ENCODE peak calls at places on chromosomes 2 and 18, in eight cellular contexts. Y is left ventricle myocardium inferior, P is Peyer's patch, E is HCT116, H is ovary, W is tibial nerve, R is tibial artery, T is right cardiac atrium. S is an unnamed sample. For H3K4me1, the result is how much of the 10 kb centered on the place peaks cover.

GRCh38 chr2:9809064-9809356 is 34.3 kb upstream of the TAF1B start:
- DNase-seq in Y (no peak), P (peak), E (no peak), H (no peak), W (no peak), R (no peak), T (no peak), S (no peak)

GRCh38 chr2:97857553-97857952 is 138.2 kb downstream of the TMEM131 start:
- DNase-seq in Y (no peak), P (no peak), E (no peak), H (no peak), W (no peak), R (no peak), T (no peak), S (no peak)

GRCh38 chr2:128198666-128199065 is 107.7 kb downstream of the UGGT1 start:
- DNase-seq in Y (no peak), P (no peak), E (no peak), H (no peak), W (no peak), R (no peak), T (peak), S (no peak)

GRCh38 chr2:216283038-216283900 is 89.0 kb downstream of the MARCHF4 start:
- DNase-seq in Y (no peak), P (no peak), E (peak), H (no peak), W (no peak), R (no peak), T (no peak), S (peak)

GRCh38 chr2:237876951-237877491 is 17.6 kb downstream of the RAMP1 start:
- DNase-seq in Y (no peak), P (peak), E (no peak), H (no peak), W (no peak), R (peak), T (no peak), S (no peak)

GRCh38 chr2:20562540-20563225 is 88.2 kb downstream of the HS1BP3 start:
- DNase-seq in Y (no peak), P (no peak), E (no peak), H (no peak), W (no peak), R (no peak), T (no peak), S (no peak)

GRCh38 chr18:21599585-21600525 is 649 bp downstream of the ESCO1 start:
- DNase-seq in Y (peak), P (peak), E (no peak), H (peak), W (no peak), R (peak), T (peak), S (peak)

GRCh38 chr18:54251606-54252400 is 17.5 kb upstream of the POLI start:
- DNase-seq in Y (no peak), P (no peak), E (no peak), H (no peak), W (no peak), R (no peak), T (no peak), S (no peak)

GRCh38 chr2:49045083-49045482 is 109.2 kb downstream of the FSHR start:
- DNase-seq in Y (no peak), P (no peak), E (no peak), H (no peak), W (no peak), R (no peak), T (no peak), S (no peak)

GRCh38 chr2:196271786-196272185 is 100.4 kb upstream of the STK17B start:
- DNase-seq in Y (no peak), P (no peak), E (no peak), H (no peak), W (no peak), R (no peak), T (no peak), S (no peak)

GRCh38 chr2:196276421-196276820 is 105.0 kb upstream of the STK17B start:
- DNase-seq in Y (no peak), P (peak), E (no peak), H (no peak), W (no peak), R (no peak), T (no peak), S (no peak)

GRCh38 chr2:196275646-196276352 is 104.4 kb upstream of the STK17B start:
- DNase-seq in Y (no peak), P (no peak), E (no peak), H (no peak), W (no peak), R (no peak), T (no peak), S (no peak)

GRCh38 chr2:196277002-196277401 is 105.6 kb upstream of the STK17B start:
- DNase-seq in Y (no peak), P (peak), E (no peak), H (no peak), W (no peak), R (no peak), T (no peak), S (no peak)

DNA sequence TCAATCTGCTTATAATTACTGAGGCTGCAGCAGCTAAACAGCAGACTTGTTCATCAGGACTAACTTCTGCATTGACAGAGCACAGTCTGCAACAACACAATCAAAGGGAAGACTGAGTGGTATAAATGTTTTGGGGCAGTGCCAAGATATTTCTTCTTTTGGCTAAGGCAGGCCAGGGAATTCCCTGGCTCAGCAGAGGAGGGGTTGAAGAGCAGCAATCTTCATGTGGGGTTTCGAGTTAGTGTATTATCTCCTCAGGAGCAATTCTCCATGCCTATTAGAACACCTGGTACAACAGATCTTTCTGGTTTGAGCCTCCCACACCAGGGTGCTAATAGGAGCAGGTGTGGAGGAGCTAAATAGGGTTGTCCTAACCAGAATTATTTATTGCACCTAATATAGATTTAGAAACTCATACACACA is 103.0 kb upstream of the STK17B start:
- DNase-seq in Y (no peak), P (peak), E (no peak), H (no peak), W (no peak), R (peak), T (no peak), S (no peak)
- H3K4me1 ChIP-seq in Y (under half), P (under half), E (under half), H (under half), W (under half), R (under half), T (under half), S (under half)

DNA sequence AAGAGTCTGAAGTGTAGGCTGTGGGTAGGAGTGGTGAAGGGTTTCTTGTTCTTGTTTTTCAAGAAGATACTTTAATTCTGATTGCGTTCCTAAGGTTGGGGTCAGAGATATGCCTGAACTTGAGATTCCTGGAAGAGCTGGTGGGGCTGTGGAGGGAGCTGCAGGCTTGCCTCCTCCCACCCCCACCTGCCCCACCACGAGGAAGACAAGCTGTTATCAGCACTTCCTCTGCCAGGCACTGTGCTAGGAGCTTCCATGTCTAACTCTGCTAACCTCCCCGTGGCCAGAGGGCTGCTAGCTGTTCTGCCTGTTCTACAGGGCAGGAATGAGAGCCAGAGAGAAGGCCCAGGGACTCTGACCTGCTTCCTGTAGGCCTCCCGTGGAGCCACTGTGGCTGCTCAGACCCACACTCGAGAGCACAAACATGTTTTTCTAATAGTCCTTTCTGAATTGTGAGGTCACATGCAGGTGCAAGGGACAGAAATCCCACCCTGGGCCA is 13.7 kb downstream of the ANKRD23 start:
- DNase-seq in Y (no peak), P (no peak), E (no peak), H (no peak), W (no peak), R (no peak), T (no peak), S (no peak)
- H3K27ac ChIP-seq in Y (no peak), P (no peak), E (no peak), H (no peak), W (no peak), R (no peak), T (peak), S (no peak)

DNA sequence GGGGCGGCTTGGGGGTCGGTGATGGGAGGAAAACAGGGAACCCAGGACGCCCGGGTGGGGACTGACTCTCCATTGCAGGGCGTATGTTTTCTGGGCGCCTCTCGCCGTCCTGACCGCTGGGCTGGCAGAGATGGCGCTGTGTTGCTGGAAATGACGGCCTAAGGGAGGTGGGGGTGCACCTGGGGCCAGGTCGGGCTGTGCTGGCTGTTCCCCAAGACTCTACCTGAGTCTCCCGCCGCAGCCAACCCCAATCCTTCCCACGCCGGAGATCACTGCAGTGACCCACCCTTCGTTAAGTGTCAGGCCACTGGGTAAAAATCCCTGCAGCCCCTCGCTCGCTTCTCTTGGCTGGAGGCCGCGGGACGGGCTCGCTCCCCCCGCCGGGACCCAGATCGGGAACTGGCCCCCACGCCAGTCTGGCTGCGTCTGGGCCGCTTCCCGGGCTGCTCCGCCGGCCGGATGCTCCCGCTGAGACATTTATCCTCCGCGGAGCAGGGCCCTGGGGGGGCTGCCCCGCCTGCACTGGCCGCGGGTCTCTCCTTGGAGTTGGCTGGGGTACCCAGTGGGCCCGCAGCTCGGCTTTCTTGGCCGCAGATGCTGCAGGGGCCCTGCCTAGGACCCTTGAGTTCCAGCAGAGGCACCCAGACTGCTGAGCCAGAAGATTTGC is 7.8 kb upstream of the ARMC9 start:
- DNase-seq in Y (peak), P (no peak), E (no peak), H (peak), W (no peak), R (peak), T (peak), S (peak)
- H3K4me1 ChIP-seq in Y (under half), P (under half), E (under half), H (under half), W (under half), R (half or more), T (under half), S (under half)

DNA sequence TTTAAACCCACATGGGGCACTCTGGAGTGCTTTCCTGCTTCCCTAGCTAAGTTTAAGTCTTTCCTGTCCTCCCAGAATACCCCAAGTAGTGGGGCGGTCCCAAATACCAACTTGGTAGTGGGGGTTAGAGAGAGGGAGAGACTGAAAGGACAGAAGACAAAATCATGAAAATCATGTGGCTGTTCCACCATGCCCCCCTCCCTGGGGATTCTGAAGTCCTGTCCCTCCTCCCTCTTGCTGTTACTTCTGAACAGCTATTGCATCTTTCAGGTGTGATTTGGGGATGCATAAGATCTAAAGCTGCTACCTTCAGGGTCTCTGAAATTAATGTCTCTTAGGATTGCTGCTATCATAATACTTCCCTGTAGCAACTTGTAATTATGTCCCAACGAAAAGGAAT is 266.9 kb upstream of the EPAS1 start:
- DNase-seq in Y (no peak), P (no peak), E (no peak), H (no peak), W (no peak), R (no peak), T (no peak), S (no peak)
- H3K27ac ChIP-seq in Y (peak), P (no peak), E (no peak), H (no peak), W (no peak), R (no peak), T (no peak), S (no peak)

GRCh38 chr2:55103039-55103438 is 52.8 kb upstream of the RTN4 start:
- DNase-seq in Y (no peak), P (no peak), E (no peak), H (no peak), W (no peak), R (no peak), T (no peak), S (no peak)

GRCh38 chr2:55106148-55106547 is 55.9 kb upstream of the RTN4 start:
- DNase-seq in Y (no peak), P (no peak), E (no peak), H (no peak), W (no peak), R (no peak), T (no peak), S (no peak)

GRCh38 chr2:55107428-55107827 is 57.2 kb upstream of the RTN4 start:
- DNase-seq in Y (no peak), P (no peak), E (no peak), H (no peak), W (no peak), R (no peak), T (no peak), S (no peak)

GRCh38 chr2:55108456-55108855 is 58.2 kb upstream of the RTN4 start:
- DNase-seq in Y (no peak), P (no peak), E (no peak), H (no peak), W (no peak), R (no peak), T (no peak), S (no peak)

GRCh38 chr2:55105456-55105855 is 55.2 kb upstream of the RTN4 start:
- DNase-seq in Y (no peak), P (no peak), E (no peak), H (no peak), W (no peak), R (no peak), T (no peak), S (no peak)
- H3K4me1 ChIP-seq in Y (under half), P (under half), E (under half), H (under half), W (under half), R (half or more), T (under half), S (under half)

DNA sequence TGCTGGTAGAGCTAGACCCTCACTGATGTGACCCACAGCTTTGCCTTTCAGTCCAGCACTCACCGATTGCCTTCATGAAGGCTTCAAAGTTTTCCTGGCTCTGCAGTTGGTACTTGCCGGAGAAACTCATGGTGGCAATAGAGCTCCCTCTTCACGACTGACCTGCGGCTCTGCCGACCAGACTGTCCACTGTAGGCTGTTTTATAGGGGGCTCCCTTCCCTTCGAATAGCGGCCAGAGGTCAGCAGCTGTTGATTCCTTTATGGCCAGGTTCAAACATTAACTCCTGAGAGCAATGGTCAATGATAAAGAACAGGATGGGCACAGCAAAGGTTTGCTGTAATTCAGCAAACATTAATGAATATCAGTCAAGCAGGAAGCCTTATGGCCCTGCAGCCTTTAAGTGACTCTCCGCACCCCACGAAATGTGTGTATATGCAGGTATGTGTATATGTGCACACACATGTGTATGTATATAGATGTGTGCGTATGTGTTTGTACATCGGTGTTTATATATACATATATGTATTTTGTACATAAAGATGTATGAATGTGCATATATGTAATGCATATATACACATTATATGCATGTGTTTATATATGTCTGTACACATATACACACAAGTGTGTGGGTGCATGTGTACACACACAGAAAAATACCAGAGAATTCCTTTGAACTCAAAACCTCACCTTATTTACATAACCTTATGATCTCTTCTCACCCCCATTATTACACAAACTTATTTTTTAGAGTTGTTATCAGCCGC is at the start of gene FABP1:
- DNase-seq in Y (no peak), P (peak), E (no peak), H (no peak), W (no peak), R (no peak), T (no peak), S (no peak)
- H3K27ac ChIP-seq in Y (no peak), P (peak), E (no peak), H (no peak), W (no peak), R (no peak), T (no peak), S (no peak)

GRCh38 chr2:198638579-198638978 is 819.2 kb downstream of the SATB2 start:
- DNase-seq in Y (no peak), P (no peak), E (no peak), H (no peak), W (no peak), R (no peak), T (no peak), S (no peak)

GRCh38 chr2:198639580-198639979 is 818.2 kb downstream of the SATB2 start:
- DNase-seq in Y (no peak), P (no peak), E (no peak), H (no peak), W (no peak), R (no peak), T (no peak), S (no peak)

GRCh38 chr2:198640463-198640862 is 817.3 kb downstream of the SATB2 start:
- DNase-seq in Y (no peak), P (no peak), E (no peak), H (no peak), W (no peak), R (no peak), T (no peak), S (no peak)

DNA sequence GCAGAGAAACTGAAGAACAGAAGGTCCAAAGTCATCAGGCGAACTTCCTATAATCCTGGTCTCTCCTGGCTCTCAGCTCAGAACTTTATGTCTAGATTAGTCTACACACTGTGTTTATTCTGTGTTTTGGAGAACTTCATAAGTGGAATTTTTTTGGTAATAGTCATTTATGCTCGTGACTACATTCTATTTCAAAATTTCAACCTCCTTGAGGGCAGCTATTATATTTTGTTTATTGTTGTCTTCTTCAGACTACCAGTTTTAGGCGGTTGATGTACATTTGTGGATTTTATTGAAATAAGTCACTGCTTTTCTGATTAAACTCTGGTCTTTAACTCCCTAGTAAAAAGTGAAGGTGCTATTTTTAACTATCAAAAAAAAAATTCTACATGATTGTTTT is 816.6 kb downstream of the SATB2 start:
- DNase-seq in Y (no peak), P (no peak), E (no peak), H (no peak), W (no peak), R (no peak), T (no peak), S (no peak)
- H3K4me1 ChIP-seq in Y (under half), P (under half), E (under half), H (under half), W (under half), R (under half), T (under half), S (under half)

GRCh38 chr2:36404754-36405153 is 49.2 kb downstream of the CRIM1 start:
- DNase-seq in Y (no peak), P (no peak), E (no peak), H (no peak), W (no peak), R (no peak), T (no peak), S (no peak)
- H3K27ac ChIP-seq in Y (peak), P (no peak), E (peak), H (no peak), W (no peak), R (peak), T (no peak), S (no peak)

GRCh38 chr2:190881074-190881479 is 456 bp downstream of the GLS start:
- DNase-seq in Y (no peak), P (no peak), E (no peak), H (no peak), W (no peak), R (no peak), T (no peak), S (no peak)

GRCh38 chr2:190881480-190882326 is 1.1 kb downstream of the GLS start:
- DNase-seq in Y (peak), P (peak), E (peak), H (peak), W (peak), R (peak), T (peak), S (peak)

GRCh38 chr2:190880374-190881073 is at the start of gene GLS:
- DNase-seq in Y (peak), P (peak), E (peak), H (peak), W (peak), R (peak), T (peak), S (peak)

GRCh38 chr2:190882327-190882766 is 1.7 kb downstream of the GLS start:
- DNase-seq in Y (no peak), P (no peak), E (no peak), H (no peak), W (no peak), R (no peak), T (no peak), S (no peak)

GRCh38 chr2:190882831-190883582 is 2.4 kb downstream of the GLS start:
- DNase-seq in Y (no peak), P (no peak), E (no peak), H (no peak), W (no peak), R (no peak), T (no peak), S (no peak)
- H3K4me1 ChIP-seq in Y (half or more), P (under half), E (under half), H (under half), W (under half), R (under half), T (under half), S (under half)